ENCODE peak calls at places on chromosomes 2 and 18, in nine cellular contexts. B is activated B cell treated with CpG ODN at 0.5 μM for 24 hours, A is astrocyte, O is GM23338, Q is neural crest cell, Y is endothelial cell of umbilical vein, K is coronary artery, E is upper lobe of left lung, F is MM.1S. U is an unnamed sample.

GRCh38 chr2:128315829-128316776 is 2.6 kb downstream of the HS6ST1 start:
- DNase-seq in K (peak), B (no peak), F (no peak), Y (no peak), O (no peak), Q (no peak), E (peak), A (peak), U (peak)

GRCh38 chr2:31978998-31979397 is 31.8 kb downstream of the MEMO1 start:
- DNase-seq in A (no peak), E (no peak), Q (no peak), F (no peak), O (no peak), B (no peak), K (no peak), Y (no peak), U (no peak)

GRCh38 chr2:30511122-30512083 is 64.4 kb downstream of the LCLAT1 start:
- DNase-seq in Y (no peak), A (peak), E (no peak), B (no peak), K (no peak), F (no peak), Q (no peak), O (peak), U (no peak)

GRCh38 chr2:169797601-169798000 is 1.1 kb upstream of the SSB start:
- DNase-seq in O (peak), A (no peak), K (no peak), F (no peak), E (no peak), Q (no peak), B (no peak), Y (no peak), U (no peak)

GRCh38 chr2:141496805-141497204 is 634.0 kb downstream of the LRP1B start:
- DNase-seq in Q (no peak), E (no peak), K (no peak), B (no peak), O (no peak), F (no peak), Y (no peak), A (no peak), U (no peak)

GRCh38 chr2:217973008-217973787 is 29.6 kb downstream of the TNS1 start:
- DNase-seq in B (no peak), E (no peak), A (no peak), F (no peak), K (no peak), O (no peak), Y (no peak), Q (no peak), U (no peak)

GRCh38 chr18:6934859-6935258 is 182.7 kb downstream of the LAMA1 start:
- DNase-seq in Y (no peak), Q (no peak), B (no peak), F (no peak), A (no peak), O (no peak), E (no peak), K (no peak), U (no peak)

GRCh38 chr2:200087451-200087850 is 132.1 kb downstream of the MAIP1 start:
- DNase-seq in O (no peak), Q (no peak), E (no peak), Y (no peak), F (no peak), K (no peak), B (no peak), A (no peak), U (no peak)

GRCh38 chr2:191031256-191031655 is 17.3 kb upstream of the STAT1 start:
- DNase-seq in Y (peak), F (no peak), A (no peak), B (no peak), E (no peak), O (no peak), Q (no peak), K (no peak), U (no peak)

GRCh38 chr18:4200399-4200798 is 254.7 kb downstream of the DLGAP1 start:
- DNase-seq in E (no peak), K (no peak), Q (no peak), O (no peak), Y (no peak), A (no peak), F (no peak), B (no peak), U (no peak)

GRCh38 chr2:178845565-178846457 is 38.6 kb upstream of the TTN start:
- DNase-seq in K (no peak), E (no peak), B (no peak), A (peak), F (no peak), O (no peak), Q (no peak), Y (no peak), U (no peak)

GRCh38 chr2:217710218-217710565 is 292.6 kb downstream of the TNS1 start:
- DNase-seq in B (no peak), E (no peak), F (no peak), A (peak), K (peak), Y (no peak), Q (no peak), O (no peak), U (no peak)

DNA sequence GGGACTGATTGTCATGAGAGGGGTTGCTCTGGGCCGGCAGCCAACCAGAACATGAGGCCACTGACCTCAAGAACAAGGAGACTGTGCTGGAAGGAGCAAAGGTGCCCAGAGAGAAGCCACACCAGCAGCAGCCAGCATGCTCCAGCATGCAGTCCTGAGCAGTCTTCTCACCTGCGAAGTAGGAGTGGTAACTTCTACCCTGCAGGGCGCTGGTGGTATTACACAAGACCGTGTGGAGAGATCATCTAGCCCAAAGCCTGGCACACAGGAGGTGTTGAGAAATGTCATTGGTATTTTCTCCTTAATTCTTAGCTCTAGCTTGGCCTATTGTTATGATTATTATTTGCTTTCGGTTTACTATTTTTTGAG is 132.7 kb downstream of the TSN start:
- DNase-seq in F (peak), A (no peak), Q (no peak), K (no peak), B (no peak), Y (no peak), O (peak), E (no peak), U (no peak)
- TF ChIP-seq CTCF in F (peak), A (peak), Q (peak), K (no peak), B (no peak), Y (peak), O (peak), E (peak), U (peak)

GRCh38 chr2:192585418-192585817 is 390.7 kb upstream of the TMEFF2 start:
- DNase-seq in K (no peak), Q (no peak), E (no peak), O (no peak), B (no peak), Y (no peak), F (no peak), A (peak), U (no peak)
- TF ChIP-seq CTCF in K (no peak), Q (no peak), E (no peak), O (no peak), B (no peak), Y (no peak), F (no peak), A (no peak), U (no peak)

GRCh38 chr18:24630346-24630880 is 170.0 kb downstream of the HRH4 start:
- DNase-seq in K (no peak), B (no peak), A (no peak), Q (no peak), F (no peak), Y (no peak), E (no peak), O (no peak), U (no peak)

GRCh38 chr18:24633121-24633520 is 172.7 kb downstream of the HRH4 start:
- DNase-seq in O (no peak), A (peak), Y (no peak), B (no peak), F (no peak), Q (no peak), E (no peak), K (no peak), U (no peak)

GRCh38 chr18:24629926-24630325 is 169.5 kb downstream of the HRH4 start:
- DNase-seq in Y (no peak), Q (no peak), F (no peak), B (no peak), K (no peak), A (no peak), E (no peak), O (no peak), U (no peak)

GRCh38 chr18:24632158-24632988 is 171.9 kb downstream of the HRH4 start:
- DNase-seq in Q (no peak), A (no peak), O (no peak), F (no peak), E (peak), B (no peak), K (no peak), Y (no peak), U (no peak)

GRCh38 chr18:24631238-24632025 is 171.0 kb downstream of the HRH4 start:
- DNase-seq in K (no peak), O (peak), B (no peak), E (peak), A (no peak), F (no peak), Q (no peak), Y (no peak), U (no peak)
- TF ChIP-seq CTCF in K (no peak), O (peak), B (no peak), E (no peak), A (no peak), F (no peak), Q (no peak), Y (no peak), U (no peak)

DNA sequence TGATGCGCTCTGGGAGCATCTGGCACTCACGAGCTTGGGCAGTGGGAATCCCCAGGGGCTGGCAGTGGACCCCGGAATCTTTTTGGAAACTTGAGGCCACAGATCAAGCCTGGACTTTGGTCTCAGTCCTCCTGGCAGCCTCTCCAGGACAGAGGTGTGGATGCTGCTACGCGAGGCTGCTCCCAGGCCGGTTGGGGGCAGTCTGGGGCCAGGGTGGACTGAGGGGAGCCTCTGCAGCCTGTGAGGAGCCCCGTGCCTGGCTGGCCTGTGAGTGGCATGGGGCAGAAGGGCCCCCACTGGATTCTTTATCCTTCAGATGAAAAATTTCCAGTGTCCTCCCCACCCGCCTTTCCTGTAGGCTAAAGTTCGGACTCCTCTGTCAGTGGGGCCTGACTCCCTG is 12.7 kb upstream of the DES start:
- DNase-seq in A (no peak), Q (no peak), Y (no peak), B (no peak), O (peak), K (no peak), E (no peak), F (no peak), U (no peak)
- TF ChIP-seq CTCF in A (no peak), Q (no peak), Y (no peak), B (no peak), O (peak), K (no peak), E (no peak), F (no peak), U (no peak)

GRCh38 chr2:202870431-202871160 is 970 bp downstream of the ICA1L start:
- DNase-seq in B (peak), Q (peak), K (peak), O (peak), E (peak), F (peak), Y (peak), A (peak), U (peak)

DNA sequence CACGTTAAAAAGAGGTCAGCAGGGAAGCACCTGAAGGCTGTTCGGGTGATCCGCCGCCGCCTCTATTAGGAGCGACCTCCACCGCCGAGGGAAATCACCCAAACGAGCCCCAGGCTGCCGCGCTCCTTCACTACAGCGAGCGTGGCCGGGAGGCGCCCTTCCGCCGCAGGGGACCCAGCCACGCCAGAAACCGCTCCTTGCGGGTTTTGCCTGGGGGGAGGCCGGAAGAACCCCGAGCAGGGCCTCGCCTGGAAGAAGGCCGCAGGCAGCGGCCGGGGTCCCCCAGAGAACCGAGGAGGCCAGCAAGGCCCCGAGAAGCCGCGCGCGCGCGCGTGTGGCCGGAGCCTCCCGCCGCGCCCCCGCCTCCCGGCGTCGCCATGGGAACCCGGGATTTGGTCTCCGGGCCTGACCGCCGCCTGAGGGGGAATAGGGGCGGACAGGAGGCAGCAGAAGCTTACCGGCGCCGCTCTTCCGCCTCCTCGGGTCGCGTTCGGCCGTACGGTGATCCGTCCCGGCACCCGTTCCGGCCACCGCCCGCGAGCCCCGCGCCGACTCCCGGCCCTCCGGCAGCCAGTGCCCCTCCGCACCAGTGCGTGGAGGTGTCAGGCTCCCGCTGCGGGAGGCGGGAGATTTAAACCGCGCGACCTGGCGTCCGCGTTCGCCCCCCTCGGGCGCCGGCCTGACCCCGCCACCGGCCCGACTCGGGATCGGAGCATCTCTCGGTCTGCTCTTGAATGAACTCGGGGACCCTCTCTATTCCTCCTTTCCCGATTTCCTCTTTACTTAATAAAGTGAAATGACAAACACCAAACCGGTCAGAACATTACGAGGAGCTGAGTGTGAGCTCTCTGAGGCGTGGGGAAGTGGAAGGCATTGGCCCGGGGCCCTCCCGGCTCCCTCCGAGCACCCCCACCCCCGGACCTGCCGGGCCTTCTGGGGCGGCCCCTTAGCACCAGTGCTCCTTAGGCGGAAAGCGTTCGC is at the start of gene ICA1L:
- DNase-seq in K (peak), F (peak), Y (peak), B (peak), Q (peak), E (peak), O (peak), A (peak), U (peak)
- TF ChIP-seq CTCF in K (no peak), F (no peak), Y (no peak), B (no peak), Q (no peak), E (no peak), O (no peak), A (no peak), U (peak)

GRCh38 chr18:10784596-10785202 is 258.9 kb downstream of the NAPG start:
- DNase-seq in B (no peak), F (no peak), E (no peak), K (no peak), O (no peak), Q (no peak), A (no peak), Y (no peak), U (no peak)
- TF ChIP-seq CTCF in B (no peak), F (no peak), E (no peak), K (no peak), O (peak), Q (no peak), A (no peak), Y (no peak), U (no peak)

DNA sequence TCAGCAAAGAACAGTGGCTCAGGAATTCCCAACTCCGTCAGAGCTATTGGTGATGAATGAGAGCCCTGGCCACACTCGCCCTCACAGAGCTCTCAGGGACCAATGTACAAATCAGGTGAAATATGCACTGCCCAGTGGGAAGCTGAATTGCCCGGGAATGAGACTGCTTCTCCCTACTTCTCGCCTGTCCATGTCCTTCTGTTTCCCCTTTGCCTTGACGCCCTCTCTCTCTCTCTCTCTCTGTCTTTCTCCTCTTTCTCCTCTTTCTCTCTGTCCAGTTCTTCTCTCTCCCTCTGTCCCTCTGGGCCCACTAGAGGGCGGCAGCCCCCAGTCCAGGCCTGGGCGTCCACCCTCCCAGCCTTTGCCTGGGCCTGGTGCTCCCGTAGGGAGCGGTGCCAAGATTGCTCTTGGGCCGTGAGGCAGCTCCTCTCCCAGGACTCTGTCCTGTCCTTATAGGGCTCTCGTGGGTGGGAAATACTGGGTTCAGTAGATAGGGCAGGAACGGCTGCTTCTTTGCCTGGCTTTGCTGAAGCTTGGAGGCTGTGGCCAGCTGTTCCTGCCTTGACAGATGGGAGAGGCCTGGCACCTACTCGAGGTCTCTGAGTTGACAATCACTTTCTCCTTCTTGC is 28.4 kb upstream of the PUM2 start:
- DNase-seq in A (peak), B (no peak), Y (peak), K (peak), O (peak), Q (peak), E (peak), F (no peak), U (peak)
- TF ChIP-seq CTCF in A (peak), B (no peak), Y (peak), K (peak), O (peak), Q (peak), E (peak), F (peak), U (peak)

DNA sequence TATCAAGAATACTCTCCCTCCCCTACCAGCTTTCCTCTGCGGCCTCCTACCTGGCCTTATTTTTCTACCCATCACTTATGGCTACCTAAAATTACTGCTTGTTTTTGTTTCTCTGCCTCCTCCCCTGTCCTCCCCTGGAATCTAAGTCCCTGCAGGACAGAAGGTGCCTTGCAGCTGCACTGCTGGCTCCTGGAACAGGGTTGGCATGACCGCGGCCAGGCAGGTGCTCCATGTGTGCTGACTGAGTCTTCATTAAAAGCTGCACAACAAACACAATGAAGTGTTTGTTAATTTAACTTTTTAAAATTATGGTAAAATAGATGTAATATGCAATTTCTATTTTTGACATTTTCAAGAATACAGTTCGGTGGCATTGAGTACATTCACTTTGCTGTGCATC is 171.9 kb upstream of the FHL2 start:
- DNase-seq in B (no peak), E (no peak), Q (no peak), K (no peak), A (no peak), O (no peak), F (no peak), Y (no peak), U (no peak)
- TF ChIP-seq CTCF in B (no peak), E (no peak), Q (no peak), K (no peak), A (no peak), O (no peak), F (no peak), Y (no peak), U (no peak)

GRCh38 chr2:1162768-1163584 is 212.3 kb downstream of the SNTG2 start:
- DNase-seq in K (no peak), O (no peak), E (no peak), Q (no peak), A (no peak), B (no peak), Y (no peak), F (no peak), U (no peak)
- TF ChIP-seq CTCF in K (no peak), O (no peak), E (no peak), Q (no peak), A (no peak), B (no peak), Y (no peak), F (no peak), U (no peak)

DNA sequence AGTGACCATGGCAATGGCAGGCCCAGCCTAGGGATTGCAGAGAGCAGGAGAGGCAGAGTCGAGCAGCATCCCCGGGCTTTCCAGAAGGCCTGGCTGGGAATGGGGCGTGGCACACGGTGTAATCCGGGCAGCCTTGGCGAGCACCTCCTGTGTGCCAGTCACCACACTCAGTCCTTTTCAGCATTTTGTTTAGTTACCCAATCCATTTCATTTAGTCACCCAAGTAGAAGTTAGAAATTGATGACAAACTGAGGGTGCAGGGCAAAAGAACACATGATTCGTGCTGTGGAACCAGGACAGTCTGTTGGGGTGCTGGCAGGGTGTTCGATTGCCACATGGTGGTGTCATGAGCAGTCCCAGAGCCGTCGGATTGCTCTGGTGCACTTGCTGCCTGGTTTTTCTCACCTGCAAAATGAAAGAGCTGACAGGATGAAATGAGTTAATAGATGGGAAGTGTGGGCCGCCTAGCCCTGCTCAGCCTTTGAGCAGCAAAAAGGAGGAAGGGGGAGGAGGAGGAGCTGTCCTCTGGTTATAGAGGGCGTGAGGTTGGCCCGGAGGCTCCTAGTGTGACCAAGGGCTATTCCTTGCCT is 299.4 kb downstream of the AGAP1 start:
- DNase-seq in Y (peak), F (no peak), B (no peak), Q (peak), A (no peak), K (no peak), E (peak), O (peak), U (no peak)
- TF ChIP-seq CTCF in Y (peak), F (no peak), B (no peak), Q (peak), A (peak), K (no peak), E (no peak), O (peak), U (peak)

U was measured in progenitor cell of endocrine pancreas.